ENCODE peak calls at places on chromosomes 11 and 22, in seven cellular contexts. One of them, this sample, is unnamed. For H4K20me1, the result is how much of the 10 kb centered on the place peaks cover.

GRCh38 chr11:2808850-2809847 is 76.4 kb downstream of the CDKN1C start:
- DNase-seq in OCI-LY7: no peak
- DNase-seq in GM23338: no peak
- DNase-seq in neural progenitor cell: no peak
- DNase-seq in PC-9: no peak
- DNase-seq in HCT116: no peak
- DNase-seq in astrocyte: no peak
- DNase-seq in this sample: no peak

GRCh38 chr11:61706452-61707400 is 26.5 kb downstream of the DAGLA start:
- DNase-seq in OCI-LY7: no peak
- DNase-seq in GM23338: no peak
- DNase-seq in neural progenitor cell: no peak
- DNase-seq in PC-9: no peak
- DNase-seq in HCT116: no peak
- DNase-seq in astrocyte: no peak
- DNase-seq in this sample: no peak

GRCh38 chr22:37659897-37660708 is 1.6 kb downstream of the PDXP start:
- DNase-seq in OCI-LY7: peak
- DNase-seq in GM23338: no peak
- DNase-seq in neural progenitor cell: no peak
- DNase-seq in PC-9: no peak
- DNase-seq in HCT116: no peak
- DNase-seq in astrocyte: no peak
- DNase-seq in this sample: no peak

GRCh38 chr11:94876645-94877445 is 96.5 kb downstream of the CWC15 start:
- DNase-seq in OCI-LY7: no peak
- DNase-seq in GM23338: no peak
- DNase-seq in neural progenitor cell: no peak
- DNase-seq in PC-9: peak
- DNase-seq in HCT116: peak
- DNase-seq in astrocyte: peak
- DNase-seq in this sample: no peak

GRCh38 chr22:33529424-33530113 is 390.7 kb downstream of the LARGE1 start:
- DNase-seq in OCI-LY7: no peak
- DNase-seq in GM23338: no peak
- DNase-seq in neural progenitor cell: no peak
- DNase-seq in PC-9: no peak
- DNase-seq in HCT116: no peak
- DNase-seq in astrocyte: peak
- DNase-seq in this sample: no peak

GRCh38 chr22:50056214-50056972 is 1.7 kb downstream of the TTLL8 start:
- DNase-seq in OCI-LY7: peak
- DNase-seq in GM23338: peak
- DNase-seq in neural progenitor cell: no peak
- DNase-seq in PC-9: no peak
- DNase-seq in HCT116: no peak
- DNase-seq in astrocyte: no peak
- DNase-seq in this sample: no peak

GRCh38 chr11:21976210-21976609 is 216.7 kb upstream of the ANO5 start:
- DNase-seq in OCI-LY7: no peak
- DNase-seq in GM23338: peak
- DNase-seq in neural progenitor cell: no peak
- DNase-seq in PC-9: no peak
- DNase-seq in HCT116: no peak
- DNase-seq in astrocyte: no peak
- DNase-seq in this sample: no peak

GRCh38 chr22:50488006-50488677 is 1.5 kb downstream of the MIOX start:
- DNase-seq in OCI-LY7: no peak
- DNase-seq in GM23338: no peak
- DNase-seq in neural progenitor cell: no peak
- DNase-seq in PC-9: no peak
- DNase-seq in HCT116: no peak
- DNase-seq in astrocyte: no peak
- DNase-seq in this sample: no peak

GRCh38 chr22:36469094-36469710 is 12.2 kb downstream of the TXN2 start:
- DNase-seq in OCI-LY7: no peak
- DNase-seq in GM23338: no peak
- DNase-seq in neural progenitor cell: no peak
- DNase-seq in PC-9: no peak
- DNase-seq in HCT116: no peak
- DNase-seq in astrocyte: no peak
- DNase-seq in this sample: no peak

GRCh38 chr22:36467946-36468345 is 13.5 kb downstream of the TXN2 start:
- DNase-seq in OCI-LY7: no peak
- DNase-seq in GM23338: no peak
- DNase-seq in neural progenitor cell: no peak
- DNase-seq in PC-9: peak
- DNase-seq in HCT116: peak
- DNase-seq in astrocyte: peak
- DNase-seq in this sample: peak

GRCh38 chr22:36465232-36466021 is 16.0 kb downstream of the TXN2 start:
- DNase-seq in OCI-LY7: no peak
- DNase-seq in GM23338: no peak
- DNase-seq in neural progenitor cell: no peak
- DNase-seq in PC-9: peak
- DNase-seq in HCT116: peak
- DNase-seq in astrocyte: peak
- DNase-seq in this sample: no peak

GRCh38 chr22:36466258-36466657 is 15.2 kb downstream of the TXN2 start:
- DNase-seq in OCI-LY7: no peak
- DNase-seq in GM23338: no peak
- DNase-seq in neural progenitor cell: no peak
- DNase-seq in PC-9: no peak
- DNase-seq in HCT116: no peak
- DNase-seq in astrocyte: no peak
- DNase-seq in this sample: no peak

DNA sequence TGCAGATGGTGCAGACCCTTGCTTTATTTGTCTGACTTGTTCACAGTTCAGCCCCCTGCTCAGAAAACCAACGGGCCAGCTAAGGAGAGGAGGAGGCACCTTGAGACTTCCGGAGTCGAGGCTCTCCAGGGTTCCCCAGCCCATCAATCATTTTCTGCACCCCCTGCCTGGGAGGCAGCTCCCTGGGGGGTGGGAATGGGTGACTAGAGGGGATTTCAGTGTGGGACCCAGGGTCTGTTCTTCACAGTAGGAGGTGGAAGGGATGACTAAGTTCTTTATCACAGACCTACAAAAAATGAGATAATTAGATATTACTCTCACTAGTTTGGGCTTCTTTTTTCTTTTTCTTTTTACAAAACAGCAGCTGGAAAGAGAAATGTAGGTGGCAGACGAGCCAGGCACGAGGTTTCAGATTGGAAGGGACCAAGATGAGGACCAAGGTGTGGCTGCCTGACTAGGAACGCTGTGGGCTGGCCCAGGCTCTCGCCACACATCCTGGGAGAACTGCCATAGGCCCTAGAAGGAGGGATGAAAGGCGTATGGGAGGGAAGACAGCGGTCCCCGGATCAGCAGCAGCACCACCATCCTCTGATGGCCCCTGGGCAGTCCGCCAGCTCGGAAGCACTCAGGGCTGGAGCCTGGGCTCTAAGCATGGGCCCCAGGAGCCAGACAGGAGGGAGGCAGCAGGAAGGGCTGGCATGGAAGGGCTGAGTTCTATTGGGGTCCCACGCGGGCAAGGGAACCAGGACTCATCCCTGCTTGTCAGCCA is 14.2 kb downstream of the TXN2 start:
- DNase-seq in OCI-LY7: no peak
- DNase-seq in GM23338: no peak
- DNase-seq in neural progenitor cell: no peak
- DNase-seq in PC-9: peak
- DNase-seq in HCT116: peak
- DNase-seq in astrocyte: peak
- DNase-seq in this sample: no peak
- H3K4me2 ChIP-seq in OCI-LY7: no peak
- H3K4me2 ChIP-seq in GM23338: no peak
- H3K4me2 ChIP-seq in neural progenitor cell: no peak
- H3K4me2 ChIP-seq in PC-9: peak
- H3K4me2 ChIP-seq in HCT116: peak
- H3K4me2 ChIP-seq in astrocyte: peak
- H3K4me2 ChIP-seq in this sample: peak

GRCh38 chr22:46792841-46793261 is 30.4 kb downstream of the TBC1D22A start:
- DNase-seq in OCI-LY7: no peak
- DNase-seq in GM23338: no peak
- DNase-seq in neural progenitor cell: no peak
- DNase-seq in PC-9: no peak
- DNase-seq in HCT116: no peak
- DNase-seq in astrocyte: no peak
- DNase-seq in this sample: no peak

GRCh38 chr22:46792061-46792796 is 29.8 kb downstream of the TBC1D22A start:
- DNase-seq in OCI-LY7: no peak
- DNase-seq in GM23338: no peak
- DNase-seq in neural progenitor cell: no peak
- DNase-seq in PC-9: no peak
- DNase-seq in HCT116: no peak
- DNase-seq in astrocyte: no peak
- DNase-seq in this sample: no peak

GRCh38 chr22:46794067-46794466 is 31.6 kb downstream of the TBC1D22A start:
- DNase-seq in OCI-LY7: no peak
- DNase-seq in GM23338: no peak
- DNase-seq in neural progenitor cell: no peak
- DNase-seq in PC-9: no peak
- DNase-seq in HCT116: no peak
- DNase-seq in astrocyte: no peak
- DNase-seq in this sample: no peak

GRCh38 chr22:46794491-46794890 is 32.0 kb downstream of the TBC1D22A start:
- DNase-seq in OCI-LY7: no peak
- DNase-seq in GM23338: no peak
- DNase-seq in neural progenitor cell: no peak
- DNase-seq in PC-9: no peak
- DNase-seq in HCT116: no peak
- DNase-seq in astrocyte: no peak
- DNase-seq in this sample: no peak

GRCh38 chr22:46793497-46793896 is 31.0 kb downstream of the TBC1D22A start:
- DNase-seq in OCI-LY7: no peak
- DNase-seq in GM23338: no peak
- DNase-seq in neural progenitor cell: no peak
- DNase-seq in PC-9: no peak
- DNase-seq in HCT116: no peak
- DNase-seq in astrocyte: no peak
- DNase-seq in this sample: no peak
- H4K20me1 ChIP-seq in OCI-LY7: under half
- H4K20me1 ChIP-seq in GM23338: under half
- H4K20me1 ChIP-seq in neural progenitor cell: under half
- H4K20me1 ChIP-seq in PC-9: under half
- H4K20me1 ChIP-seq in HCT116: under half
- H4K20me1 ChIP-seq in astrocyte: under half
- H4K20me1 ChIP-seq in this sample: under half

DNA sequence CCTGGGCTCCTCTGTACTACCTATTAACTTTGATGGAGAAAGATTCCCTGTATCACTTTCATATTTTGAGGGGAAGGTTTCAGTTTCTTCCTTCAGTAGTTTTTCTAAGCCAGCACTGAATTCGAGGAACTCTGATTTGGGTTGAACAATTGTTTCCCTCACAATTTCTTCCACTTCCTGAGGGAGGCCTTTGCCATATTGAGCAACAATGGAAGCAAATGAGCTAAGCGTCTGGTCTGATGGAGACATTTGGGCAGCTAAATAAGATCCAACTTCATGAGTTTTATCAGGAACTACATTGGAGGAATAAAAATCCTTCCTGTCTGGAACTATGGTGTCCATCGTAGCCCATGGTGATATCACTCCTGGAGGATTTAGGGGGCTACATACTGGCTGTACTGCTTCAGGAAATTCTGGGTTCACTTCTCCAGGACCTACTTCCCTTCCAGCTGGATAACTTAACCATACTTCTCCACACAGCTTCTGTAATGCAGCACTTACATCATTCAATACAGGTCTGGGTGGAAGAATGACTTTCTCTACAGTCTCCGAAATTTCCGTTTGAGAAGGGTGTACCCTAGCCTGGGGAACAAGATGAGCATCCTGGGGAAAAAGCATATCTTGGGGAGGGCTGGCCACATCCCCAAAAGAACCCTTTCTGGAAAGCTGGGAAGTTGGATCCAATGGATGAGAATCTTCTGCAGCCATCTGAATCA is 38.9 kb upstream of the CCDC89 start:
- DNase-seq in OCI-LY7: no peak
- DNase-seq in GM23338: no peak
- DNase-seq in neural progenitor cell: no peak
- DNase-seq in PC-9: no peak
- DNase-seq in HCT116: no peak
- DNase-seq in astrocyte: no peak
- DNase-seq in this sample: no peak
- H3K4me2 ChIP-seq in OCI-LY7: no peak
- H3K4me2 ChIP-seq in GM23338: no peak
- H3K4me2 ChIP-seq in neural progenitor cell: no peak
- H3K4me2 ChIP-seq in PC-9: no peak
- H3K4me2 ChIP-seq in HCT116: peak
- H3K4me2 ChIP-seq in astrocyte: peak
- H3K4me2 ChIP-seq in this sample: no peak

GRCh38 chr11:83938148-83938547 is 652.0 kb upstream of the CCDC90B start:
- DNase-seq in OCI-LY7: no peak
- DNase-seq in GM23338: no peak
- DNase-seq in neural progenitor cell: no peak
- DNase-seq in PC-9: no peak
- DNase-seq in HCT116: no peak
- DNase-seq in astrocyte: no peak
- DNase-seq in this sample: peak

GRCh38 chr11:83933008-83933407 is 646.8 kb upstream of the CCDC90B start:
- DNase-seq in OCI-LY7: no peak
- DNase-seq in GM23338: no peak
- DNase-seq in neural progenitor cell: no peak
- DNase-seq in PC-9: no peak
- DNase-seq in HCT116: no peak
- DNase-seq in astrocyte: no peak
- DNase-seq in this sample: no peak
- H4K20me1 ChIP-seq in OCI-LY7: under half
- H4K20me1 ChIP-seq in GM23338: under half
- H4K20me1 ChIP-seq in neural progenitor cell: under half
- H4K20me1 ChIP-seq in PC-9: under half
- H4K20me1 ChIP-seq in HCT116: under half
- H4K20me1 ChIP-seq in astrocyte: under half
- H4K20me1 ChIP-seq in this sample: under half

DNA sequence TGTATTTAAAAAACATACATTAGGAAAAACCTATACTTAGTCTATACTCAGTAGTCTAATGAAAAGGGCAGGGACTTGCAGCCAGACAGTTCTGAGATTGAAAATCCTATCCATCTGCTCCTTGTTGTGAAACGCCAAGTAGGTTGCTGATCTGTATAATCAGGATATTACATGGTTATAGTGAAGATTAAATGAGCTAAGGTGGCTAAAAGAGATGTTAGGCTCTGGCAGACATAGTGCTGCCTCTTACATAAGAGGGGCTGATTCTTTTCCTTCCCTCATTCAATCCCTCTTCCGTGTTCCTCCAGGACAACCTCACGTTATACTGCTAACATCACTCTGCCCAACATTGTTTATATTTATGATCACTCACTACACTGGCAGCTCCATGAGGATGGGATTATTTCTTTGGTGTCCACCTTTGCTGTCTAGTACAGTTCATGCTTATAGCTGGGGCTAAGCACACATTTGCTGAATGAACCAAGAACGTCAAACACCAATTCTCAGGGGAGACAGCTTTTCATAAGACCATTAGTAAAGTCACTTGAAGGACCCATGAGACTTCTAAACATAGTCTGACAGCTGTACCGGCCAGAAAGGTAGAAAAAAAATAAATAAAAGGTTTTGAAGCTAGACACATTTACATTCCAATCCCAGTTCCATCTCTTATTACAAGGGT is 46.3 kb downstream of the GAB2 start:
- DNase-seq in OCI-LY7: peak
- DNase-seq in GM23338: no peak
- DNase-seq in neural progenitor cell: no peak
- DNase-seq in PC-9: no peak
- DNase-seq in HCT116: no peak
- DNase-seq in astrocyte: no peak
- DNase-seq in this sample: no peak
- H3K4me2 ChIP-seq in OCI-LY7: no peak
- H3K4me2 ChIP-seq in GM23338: no peak
- H3K4me2 ChIP-seq in neural progenitor cell: no peak
- H3K4me2 ChIP-seq in PC-9: no peak
- H3K4me2 ChIP-seq in HCT116: no peak
- H3K4me2 ChIP-seq in astrocyte: no peak
- H3K4me2 ChIP-seq in this sample: no peak